ENCODE peak calls at places on chromosomes 13 and 19, in eight cellular contexts. W is adrenal gland, A is ovary, J is transverse colon, R is A549, B is IMR-90, N is body of pancreas, H is heart left ventricle. V is an unnamed sample. For H3K4me1, the result is how much of the 10 kb centered on the place peaks cover.

GRCh38 chr13:86933676-86934075 is 737.5 kb upstream of the SLITRK5 start:
- DNase-seq in H (no peak), B (no peak), A (no peak), N (no peak), J (no peak), W (no peak), R (no peak), V (no peak)

GRCh38 chr13:33340631-33341030 is 55.1 kb upstream of the STARD13 start:
- DNase-seq in H (no peak), J (no peak), B (peak), A (no peak), W (no peak), N (no peak), R (no peak), V (no peak)

GRCh38 chr19:4051175-4052101 is 15.3 kb downstream of the ZBTB7A start:
- DNase-seq in J (peak), B (peak), W (peak), H (no peak), A (peak), R (no peak), N (peak), V (no peak)

GRCh38 chr19:38917516-38917915 is 5.5 kb upstream of the CCER2 start:
- DNase-seq in R (no peak), J (no peak), A (no peak), B (no peak), H (no peak), N (no peak), W (no peak), V (no peak)

GRCh38 chr19:460877-461609 is at the start of gene SHC2:
- DNase-seq in N (peak), A (peak), R (no peak), J (peak), B (no peak), H (peak), W (peak), V (no peak)

GRCh38 chr19:32555786-32556185 is 25.2 kb upstream of the PDCD5 start:
- DNase-seq in N (no peak), H (no peak), A (no peak), J (no peak), W (no peak), R (no peak), B (no peak), V (no peak)

GRCh38 chr13:54660277-54660676 is 1631.7 kb downstream of the OLFM4 start:
- DNase-seq in B (no peak), W (no peak), H (no peak), R (no peak), J (no peak), N (no peak), A (no peak), V (no peak)

GRCh38 chr19:52946322-52947310 is 16.1 kb downstream of the ZNF816 start:
- DNase-seq in J (peak), B (peak), N (peak), A (peak), H (peak), R (no peak), W (no peak), V (peak)

GRCh38 chr19:50285833-50286232 is 43.3 kb downstream of the KCNC3 start:
- DNase-seq in W (no peak), R (no peak), J (no peak), B (no peak), A (no peak), N (no peak), H (no peak), V (no peak)

GRCh38 chr19:10517361-10517759 is at the start of gene S1PR5:
- DNase-seq in B (no peak), J (no peak), N (peak), A (no peak), R (peak), W (no peak), H (no peak), V (no peak)

GRCh38 chr13:29679357-29680050 is 84.0 kb upstream of the SLC7A1 start:
- DNase-seq in N (peak), A (peak), W (peak), B (no peak), J (peak), R (no peak), H (peak), V (peak)

GRCh38 chr13:19587635-19588300 is 26.4 kb upstream of the TPTE2 start:
- DNase-seq in W (no peak), R (peak), B (peak), J (no peak), A (no peak), N (peak), H (no peak), V (peak)

GRCh38 chr13:109776575-109776974 is 9.8 kb downstream of the IRS2 start:
- DNase-seq in B (peak), A (no peak), R (no peak), H (no peak), N (no peak), W (no peak), J (no peak), V (no peak)

GRCh38 chr13:74136089-74136658 is 2.0 kb upstream of the KLF12 start:
- DNase-seq in B (peak), H (peak), A (peak), R (no peak), J (peak), N (no peak), W (peak), V (peak)

GRCh38 chr19:8552810-8553209 is 24.4 kb downstream of the MYO1F start:
- DNase-seq in H (no peak), B (peak), J (no peak), A (no peak), N (no peak), W (no peak), R (peak), V (peak)

GRCh38 chr13:50171585-50172282 is 156.5 kb downstream of the KCNRG start:
- DNase-seq in N (no peak), H (no peak), A (no peak), B (peak), W (no peak), R (no peak), J (no peak), V (no peak)

GRCh38 chr13:46165485-46166220 is 16.3 kb downstream of the LCP1 start:
- DNase-seq in J (no peak), H (no peak), A (no peak), W (no peak), R (no peak), N (no peak), B (no peak), V (no peak)

GRCh38 chr19:44725251-44725650 is 23.3 kb upstream of the BCL3 start:
- DNase-seq in H (no peak), B (no peak), W (peak), N (peak), R (peak), A (no peak), J (peak), V (no peak)

GRCh38 chr19:47190167-47190727 is 40.8 kb downstream of the BBC3 start:
- DNase-seq in J (peak), B (peak), R (peak), A (peak), W (peak), H (no peak), N (peak), V (peak)

GRCh38 chr19:30212574-30212973 is 159.6 kb upstream of the ZNF536 start:
- DNase-seq in N (no peak), R (no peak), H (no peak), A (no peak), W (no peak), J (no peak), B (no peak), V (no peak)

GRCh38 chr19:40542197-40542859 is 34.3 kb upstream of the SHKBP1 start:
- DNase-seq in B (peak), N (peak), H (peak), R (no peak), J (peak), W (peak), A (peak), V (peak)

GRCh38 chr13:75876371-75877050 is 240.4 kb downstream of the LMO7 start:
- DNase-seq in J (peak), W (peak), B (peak), N (peak), H (no peak), R (peak), A (peak), V (peak)

GRCh38 chr13:71831716-71832115 is 35.3 kb downstream of the DACH1 start:
- DNase-seq in N (no peak), B (no peak), R (no peak), J (no peak), W (no peak), A (no peak), H (no peak), V (no peak)

GRCh38 chr13:93235258-93236015 is 8.8 kb downstream of the GPC6 start:
- DNase-seq in N (no peak), B (peak), R (no peak), J (no peak), W (no peak), H (no peak), A (no peak), V (no peak)

GRCh38 chr13:35996360-35996759 is 134.8 kb downstream of the DCLK1 start:
- DNase-seq in R (no peak), N (no peak), W (no peak), A (no peak), B (no peak), H (no peak), J (no peak), V (no peak)

GRCh38 chr19:39506944-39507714 is 7.8 kb upstream of the SELENOV start:
- DNase-seq in N (no peak), J (no peak), B (peak), A (no peak), H (no peak), R (peak), W (no peak), V (peak)

GRCh38 chr13:58960909-58961308 is 1202.8 kb downstream of the DIAPH3 start:
- DNase-seq in J (no peak), A (no peak), B (peak), H (no peak), W (no peak), N (no peak), R (no peak), V (no peak)

GRCh38 chr13:99335603-99336002 is 28.4 kb upstream of the GPR183 start:
- DNase-seq in A (no peak), N (no peak), B (no peak), H (no peak), W (no peak), J (no peak), R (no peak), V (no peak)

GRCh38 chr19:43306097-43306496 is 36.8 kb upstream of the PSG9 start:
- DNase-seq in R (no peak), J (no peak), A (no peak), B (no peak), W (no peak), H (no peak), N (no peak), V (no peak)

GRCh38 chr13:35818577-35819165 is 312.5 kb downstream of the DCLK1 start:
- DNase-seq in R (no peak), W (no peak), H (no peak), B (peak), A (no peak), N (no peak), J (no peak), V (no peak)

GRCh38 chr13:113735750-113736149 is 23.3 kb upstream of the TMEM255B start:
- DNase-seq in A (no peak), R (no peak), N (no peak), J (no peak), B (no peak), H (peak), W (no peak), V (no peak)

GRCh38 chr19:27694361-27695055 is 1518.4 kb downstream of the UQCRFS1 start:
- DNase-seq in J (no peak), B (no peak), H (no peak), A (no peak), W (no peak), N (no peak), R (no peak), V (no peak)

GRCh38 chr19:55452381-55453325 is 8.8 kb downstream of the ISOC2 start:
- DNase-seq in W (peak), H (peak), R (peak), A (peak), J (peak), B (peak), N (peak), V (peak)

GRCh38 chr13:85148009-85148408 is 651.2 kb downstream of the SLITRK6 start:
- DNase-seq in W (peak), J (no peak), B (no peak), N (no peak), H (no peak), R (no peak), A (no peak), V (no peak)

GRCh38 chr13:98105929-98106336 is 37.0 kb upstream of the FARP1 start:
- DNase-seq in H (no peak), R (no peak), N (no peak), B (peak), W (no peak), A (no peak), J (no peak), V (no peak)

GRCh38 chr19:54707932-54708331 is 16.3 kb upstream of the KIR3DL3 start:
- DNase-seq in R (no peak), A (no peak), W (no peak), J (peak), B (no peak), N (no peak), H (no peak), V (no peak)

GRCh38 chr13:42855416-42855815 is 74.0 kb downstream of the FAM216B start:
- DNase-seq in J (no peak), R (no peak), H (no peak), B (no peak), N (no peak), A (no peak), W (no peak), V (no peak)
- TF ChIP-seq POLR2A in J (no peak), R (no peak), H (no peak), B (no peak), N (no peak), A (no peak), W (no peak), V (no peak)

GRCh38 chr13:110911880-110912279 is 3.0 kb downstream of the ANKRD10 start:
- DNase-seq in A (no peak), B (peak), H (no peak), N (no peak), J (no peak), W (no peak), R (no peak), V (no peak)

GRCh38 chr13:110907951-110908898 is 6.6 kb downstream of the ANKRD10 start:
- DNase-seq in J (peak), A (no peak), W (peak), N (peak), H (no peak), R (peak), B (peak), V (peak)

GRCh38 chr13:110912651-110913051 is 2.2 kb downstream of the ANKRD10 start:
- DNase-seq in R (no peak), H (no peak), J (no peak), A (peak), W (peak), N (peak), B (peak), V (peak)

GRCh38 chr13:110907301-110907700 is 7.6 kb downstream of the ANKRD10 start:
- DNase-seq in B (no peak), W (no peak), J (no peak), N (no peak), H (no peak), R (no peak), A (no peak), V (no peak)

GRCh38 chr13:110910013-110910890 is 4.6 kb downstream of the ANKRD10 start:
- DNase-seq in A (no peak), B (no peak), W (peak), H (no peak), R (no peak), J (peak), N (peak), V (no peak)
- H3K4me1 ChIP-seq in A (under half), B (under half), W (half or more), H (half or more), R (under half), J (half or more), N (half or more), V (under half)

DNA sequence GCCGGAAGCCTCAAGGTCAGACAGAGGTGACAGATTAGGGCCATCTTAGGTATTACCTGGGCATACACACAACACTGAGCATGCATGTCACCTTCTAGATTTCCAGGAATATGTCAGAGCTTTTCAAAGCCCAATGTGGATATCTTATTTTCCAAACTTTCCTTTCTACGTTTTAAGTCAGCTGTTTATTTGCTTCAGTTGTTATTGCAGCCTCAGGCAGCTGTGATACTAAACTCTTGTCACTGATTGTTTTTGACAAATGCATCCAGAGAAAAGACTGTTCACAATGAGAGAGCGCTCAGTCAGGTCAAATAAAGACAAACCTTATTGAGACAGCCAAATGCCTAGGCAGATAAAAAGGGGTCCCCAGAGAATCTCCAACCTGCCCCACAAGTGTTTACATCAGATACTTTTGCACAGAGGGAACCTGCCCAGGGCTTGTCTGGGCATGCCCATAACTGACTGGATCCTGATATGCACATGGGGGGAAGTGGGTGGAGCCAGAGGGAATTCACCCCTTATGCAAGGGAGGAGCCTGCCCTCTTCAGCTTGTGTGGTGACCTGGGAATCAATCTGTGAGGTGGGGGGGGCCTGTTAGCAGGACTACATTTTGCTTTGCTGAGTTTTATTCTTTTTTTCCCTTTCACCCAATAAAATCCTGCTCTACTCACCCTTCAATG is 28.5 kb downstream of the MED4 start:
- DNase-seq in B (peak), J (no peak), R (no peak), H (no peak), A (no peak), N (no peak), W (no peak), V (no peak)
- TF ChIP-seq POLR2A in B (no peak), J (no peak), R (no peak), H (no peak), A (no peak), N (no peak), W (no peak), V (no peak)

DNA sequence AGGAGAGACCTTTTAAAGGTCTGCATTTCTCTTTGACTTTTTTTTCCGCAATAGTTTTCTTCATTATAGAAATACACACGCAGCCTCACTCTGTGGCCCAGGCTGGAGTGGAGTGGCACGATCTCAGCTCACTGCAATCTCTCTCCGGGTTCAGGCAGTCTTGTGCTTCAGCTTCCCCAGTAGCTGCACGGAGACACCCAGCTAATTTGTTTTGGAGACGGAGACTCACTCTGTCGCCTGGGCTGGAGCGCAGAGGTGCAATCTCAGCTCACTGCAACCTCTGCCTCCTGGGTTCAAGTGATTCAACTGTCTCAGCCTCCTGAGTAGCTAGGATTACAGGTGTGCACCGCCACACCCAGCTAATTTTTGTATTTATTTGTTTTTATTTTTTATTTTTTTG is 11.7 kb upstream of the MKNK2 start:
- DNase-seq in N (no peak), H (no peak), R (no peak), A (no peak), W (no peak), J (no peak), B (no peak), V (no peak)
- H3K4me1 ChIP-seq in N (under half), H (under half), R (under half), A (under half), W (half or more), J (under half), B (under half), V (under half)

V was measured in testis.